ENCODE peak calls at places on chromosome 17, in eight cellular contexts. One of them, this sample, is unnamed.
A peak's percentile ranks its signal among the peaks of the same experiment; 100 is the strongest.

GRCh38 chr17:64064331-64064730 is 43.9 kb upstream of the ICAM2 start:
- DNase-seq in HCEC 1CT: no peak
- DNase-seq in prostate gland: peak; percentile 66
- DNase-seq in ELF-1: no peak
- DNase-seq in pancreas: no peak
- DNase-seq in AG04449: no peak
- DNase-seq in body of pancreas: peak; percentile 54
- DNase-seq in fibroblast of lung: no peak
- DNase-seq in this sample: no peak

GRCh38 chr17:57874434-57875108 is 24.7 kb upstream of the MRPS23 start:
- DNase-seq in HCEC 1CT: peak; percentile 90
- DNase-seq in prostate gland: no peak
- DNase-seq in ELF-1: peak; percentile 90
- DNase-seq in pancreas: peak; percentile 78
- DNase-seq in AG04449: peak; percentile 80
- DNase-seq in body of pancreas: no peak
- DNase-seq in fibroblast of lung: peak; percentile 91
- DNase-seq in this sample: peak; percentile 98

GRCh38 chr17:82065638-82066303 is at the start of gene DUS1L:
- DNase-seq in HCEC 1CT: peak; percentile 54
- DNase-seq in prostate gland: no peak
- DNase-seq in ELF-1: peak; percentile 65
- DNase-seq in pancreas: peak; percentile 90
- DNase-seq in AG04449: no peak
- DNase-seq in body of pancreas: peak; percentile 67
- DNase-seq in fibroblast of lung: peak; percentile 61
- DNase-seq in this sample: peak; percentile 50

GRCh38 chr17:42517516-42517915 is 18.5 kb upstream of the NAGLU start:
- DNase-seq in HCEC 1CT: peak; percentile 96
- DNase-seq in prostate gland: peak; percentile 77
- DNase-seq in ELF-1: peak; percentile 90
- DNase-seq in pancreas: peak; percentile 84
- DNase-seq in AG04449: peak; percentile 76
- DNase-seq in body of pancreas: peak; percentile 81
- DNase-seq in fibroblast of lung: peak; percentile 94
- DNase-seq in this sample: peak; percentile 83

GRCh38 chr17:50558581-50558954 is 1.9 kb upstream of the CACNA1G start:
- DNase-seq in HCEC 1CT: no peak
- DNase-seq in prostate gland: no peak
- DNase-seq in ELF-1: no peak
- DNase-seq in pancreas: peak; percentile 63
- DNase-seq in AG04449: no peak
- DNase-seq in body of pancreas: no peak
- DNase-seq in fibroblast of lung: no peak
- DNase-seq in this sample: no peak

GRCh38 chr17:50844117-50844700 is 8.8 kb downstream of the WFIKKN2 start:
- DNase-seq in HCEC 1CT: no peak
- DNase-seq in prostate gland: no peak
- DNase-seq in ELF-1: peak; percentile 65
- DNase-seq in pancreas: no peak
- DNase-seq in AG04449: no peak
- DNase-seq in body of pancreas: no peak
- DNase-seq in fibroblast of lung: no peak
- DNase-seq in this sample: no peak

GRCh38 chr17:82846061-82846691 is 6.4 kb upstream of the ZNF750 start:
- DNase-seq in HCEC 1CT: no peak
- DNase-seq in prostate gland: no peak
- DNase-seq in ELF-1: no peak
- DNase-seq in pancreas: no peak
- DNase-seq in AG04449: no peak
- DNase-seq in body of pancreas: no peak
- DNase-seq in fibroblast of lung: no peak
- DNase-seq in this sample: no peak

GRCh38 chr17:34227707-34228106 is 27.4 kb upstream of the CCL2 start:
- DNase-seq in HCEC 1CT: no peak
- DNase-seq in prostate gland: peak; percentile 45
- DNase-seq in ELF-1: no peak
- DNase-seq in pancreas: no peak
- DNase-seq in AG04449: no peak
- DNase-seq in body of pancreas: no peak
- DNase-seq in fibroblast of lung: no peak
- DNase-seq in this sample: no peak

GRCh38 chr17:5605452-5605851 is 21.1 kb upstream of the NLRP1 start:
- DNase-seq in HCEC 1CT: no peak
- DNase-seq in prostate gland: no peak
- DNase-seq in ELF-1: no peak
- DNase-seq in pancreas: no peak
- DNase-seq in AG04449: no peak
- DNase-seq in body of pancreas: no peak
- DNase-seq in fibroblast of lung: no peak
- DNase-seq in this sample: no peak

GRCh38 chr17:73227379-73227778 is 34.3 kb downstream of the CPSF4L start:
- DNase-seq in HCEC 1CT: no peak
- DNase-seq in prostate gland: no peak
- DNase-seq in ELF-1: no peak
- DNase-seq in pancreas: no peak
- DNase-seq in AG04449: no peak
- DNase-seq in body of pancreas: no peak
- DNase-seq in fibroblast of lung: no peak
- DNase-seq in this sample: no peak

GRCh38 chr17:694239-694638 is 20.4 kb downstream of the VPS53 start:
- DNase-seq in HCEC 1CT: peak; percentile 97
- DNase-seq in prostate gland: no peak
- DNase-seq in ELF-1: no peak
- DNase-seq in pancreas: no peak
- DNase-seq in AG04449: peak; percentile 98
- DNase-seq in body of pancreas: peak; percentile 2
- DNase-seq in fibroblast of lung: peak; percentile 89
- DNase-seq in this sample: peak; percentile 18

GRCh38 chr17:31318298-31319190 is 2.9 kb downstream of the EVI2A start:
- DNase-seq in HCEC 1CT: peak; percentile 74
- DNase-seq in prostate gland: no peak
- DNase-seq in ELF-1: peak; percentile 7
- DNase-seq in pancreas: no peak
- DNase-seq in AG04449: no peak
- DNase-seq in body of pancreas: no peak
- DNase-seq in fibroblast of lung: peak; percentile 93
- DNase-seq in this sample: peak; percentile 18

GRCh38 chr17:28726396-28726911 is 421 bp upstream of the TLCD1 start:
- DNase-seq in HCEC 1CT: no peak
- DNase-seq in prostate gland: peak; percentile 47
- DNase-seq in ELF-1: no peak
- DNase-seq in pancreas: peak; percentile 97
- DNase-seq in AG04449: no peak
- DNase-seq in body of pancreas: no peak
- DNase-seq in fibroblast of lung: peak; percentile 57
- DNase-seq in this sample: peak; percentile 80

GRCh38 chr17:27504188-27504995 is 48.1 kb downstream of the KSR1 start:
- DNase-seq in HCEC 1CT: no peak
- DNase-seq in prostate gland: no peak
- DNase-seq in ELF-1: no peak
- DNase-seq in pancreas: peak; percentile 66
- DNase-seq in AG04449: no peak
- DNase-seq in body of pancreas: peak; percentile 47
- DNase-seq in fibroblast of lung: no peak
- DNase-seq in this sample: no peak

GRCh38 chr17:79114455-79115301 is 40.1 kb downstream of the ENGASE start:
- DNase-seq in HCEC 1CT: no peak
- DNase-seq in prostate gland: peak; percentile 86
- DNase-seq in ELF-1: peak; percentile 41
- DNase-seq in pancreas: no peak
- DNase-seq in AG04449: no peak
- DNase-seq in body of pancreas: peak; percentile 33
- DNase-seq in fibroblast of lung: no peak
- DNase-seq in this sample: peak; percentile 32

GRCh38 chr17:32320847-32321246 is 21.1 kb downstream of the C17orf75 start:
- DNase-seq in HCEC 1CT: no peak
- DNase-seq in prostate gland: no peak
- DNase-seq in ELF-1: no peak
- DNase-seq in pancreas: no peak
- DNase-seq in AG04449: no peak
- DNase-seq in body of pancreas: no peak
- DNase-seq in fibroblast of lung: no peak
- DNase-seq in this sample: no peak

GRCh38 chr17:1545618-1546017 is 17.0 kb downstream of the PITPNA start:
- DNase-seq in HCEC 1CT: no peak
- DNase-seq in prostate gland: no peak
- DNase-seq in ELF-1: no peak
- DNase-seq in pancreas: no peak
- DNase-seq in AG04449: no peak
- DNase-seq in body of pancreas: no peak
- DNase-seq in fibroblast of lung: no peak
- DNase-seq in this sample: no peak

GRCh38 chr17:6255331-6255730 is 179.6 kb downstream of the AIPL1 start:
- DNase-seq in HCEC 1CT: no peak
- DNase-seq in prostate gland: no peak
- DNase-seq in ELF-1: no peak
- DNase-seq in pancreas: no peak
- DNase-seq in AG04449: no peak
- DNase-seq in body of pancreas: no peak
- DNase-seq in fibroblast of lung: no peak
- DNase-seq in this sample: no peak

GRCh38 chr17:37339321-37339720 is 36.5 kb upstream of the C17orf78 start:
- DNase-seq in HCEC 1CT: no peak
- DNase-seq in prostate gland: no peak
- DNase-seq in ELF-1: no peak
- DNase-seq in pancreas: no peak
- DNase-seq in AG04449: no peak
- DNase-seq in body of pancreas: no peak
- DNase-seq in fibroblast of lung: no peak
- DNase-seq in this sample: no peak

GRCh38 chr17:45111838-45112237 is 20.5 kb downstream of the PLCD3 start:
- DNase-seq in HCEC 1CT: no peak
- DNase-seq in prostate gland: no peak
- DNase-seq in ELF-1: no peak
- DNase-seq in pancreas: no peak
- DNase-seq in AG04449: no peak
- DNase-seq in body of pancreas: no peak
- DNase-seq in fibroblast of lung: no peak
- DNase-seq in this sample: no peak

GRCh38 chr17:385836-386144 is 33.2 kb upstream of the RPH3AL start:
- DNase-seq in HCEC 1CT: no peak
- DNase-seq in prostate gland: no peak
- DNase-seq in ELF-1: no peak
- DNase-seq in pancreas: no peak
- DNase-seq in AG04449: no peak
- DNase-seq in body of pancreas: no peak
- DNase-seq in fibroblast of lung: no peak
- DNase-seq in this sample: no peak

GRCh38 chr17:19716108-19717030 is at the start of gene SLC47A2:
- DNase-seq in HCEC 1CT: no peak
- DNase-seq in prostate gland: no peak
- DNase-seq in ELF-1: no peak
- DNase-seq in pancreas: peak; percentile 39
- DNase-seq in AG04449: no peak
- DNase-seq in body of pancreas: no peak
- DNase-seq in fibroblast of lung: no peak
- DNase-seq in this sample: no peak

GRCh38 chr17:40219073-40219860 is at the start of gene WIPF2:
- DNase-seq in HCEC 1CT: peak; percentile 93
- DNase-seq in prostate gland: peak; percentile 96
- DNase-seq in ELF-1: peak; percentile 98
- DNase-seq in pancreas: peak; percentile 98
- DNase-seq in AG04449: peak; percentile 61
- DNase-seq in body of pancreas: peak; percentile 98
- DNase-seq in fibroblast of lung: peak; percentile 95
- DNase-seq in this sample: peak; percentile 99

GRCh38 chr17:73586153-73586906 is 57.9 kb downstream of the SDK2 start:
- DNase-seq in HCEC 1CT: no peak
- DNase-seq in prostate gland: no peak
- DNase-seq in ELF-1: no peak
- DNase-seq in pancreas: no peak
- DNase-seq in AG04449: no peak
- DNase-seq in body of pancreas: no peak
- DNase-seq in fibroblast of lung: no peak
- DNase-seq in this sample: no peak

GRCh38 chr17:34579017-34579946 is at the start of gene TMEM132E:
- DNase-seq in HCEC 1CT: no peak
- DNase-seq in prostate gland: peak; percentile 46
- DNase-seq in ELF-1: peak; percentile 56
- DNase-seq in pancreas: peak; percentile 70
- DNase-seq in AG04449: no peak
- DNase-seq in body of pancreas: peak; percentile 38
- DNase-seq in fibroblast of lung: peak; percentile 4
- DNase-seq in this sample: peak; percentile 56

GRCh38 chr17:44531019-44531418 is 26.3 kb upstream of the FZD2 start:
- DNase-seq in HCEC 1CT: no peak
- DNase-seq in prostate gland: no peak
- DNase-seq in ELF-1: no peak
- DNase-seq in pancreas: no peak
- DNase-seq in AG04449: no peak
- DNase-seq in body of pancreas: no peak
- DNase-seq in fibroblast of lung: no peak
- DNase-seq in this sample: no peak

GRCh38 chr17:6666077-6666521 is 14.5 kb downstream of the C17orf100 start:
- DNase-seq in HCEC 1CT: peak; percentile 64
- DNase-seq in prostate gland: peak; percentile 61
- DNase-seq in ELF-1: peak; percentile 85
- DNase-seq in pancreas: peak; percentile 85
- DNase-seq in AG04449: no peak
- DNase-seq in body of pancreas: peak; percentile 74
- DNase-seq in fibroblast of lung: peak; percentile 84
- DNase-seq in this sample: peak; percentile 87

GRCh38 chr17:79306688-79307323 is 232.2 kb downstream of the ENGASE start:
- DNase-seq in HCEC 1CT: no peak
- DNase-seq in prostate gland: no peak
- DNase-seq in ELF-1: no peak
- DNase-seq in pancreas: peak; percentile 85
- DNase-seq in AG04449: no peak
- DNase-seq in body of pancreas: peak; percentile 77
- DNase-seq in fibroblast of lung: no peak
- DNase-seq in this sample: no peak

GRCh38 chr17:19958023-19958422 is 19.6 kb downstream of the AKAP10 start:
- DNase-seq in HCEC 1CT: peak; percentile 87
- DNase-seq in prostate gland: no peak
- DNase-seq in ELF-1: peak; percentile 56
- DNase-seq in pancreas: no peak
- DNase-seq in AG04449: peak; percentile 82
- DNase-seq in body of pancreas: no peak
- DNase-seq in fibroblast of lung: peak; percentile 80
- DNase-seq in this sample: peak; percentile 98

GRCh38 chr17:40071720-40072480 is 9.1 kb downstream of the THRA start:
- DNase-seq in HCEC 1CT: no peak
- DNase-seq in prostate gland: peak; percentile 88
- DNase-seq in ELF-1: no peak
- DNase-seq in pancreas: peak; percentile 97
- DNase-seq in AG04449: no peak
- DNase-seq in body of pancreas: peak; percentile 87
- DNase-seq in fibroblast of lung: peak; percentile 62
- DNase-seq in this sample: no peak

GRCh38 chr17:71224824-71225575 is 895.8 kb upstream of the SOX9 start:
- DNase-seq in HCEC 1CT: no peak
- DNase-seq in prostate gland: no peak
- DNase-seq in ELF-1: no peak
- DNase-seq in pancreas: no peak
- DNase-seq in AG04449: no peak
- DNase-seq in body of pancreas: no peak
- DNase-seq in fibroblast of lung: peak; percentile 10
- DNase-seq in this sample: no peak

GRCh38 chr17:78525511-78526160 is 51.6 kb downstream of the DNAH17 start:
- DNase-seq in HCEC 1CT: no peak
- DNase-seq in prostate gland: no peak
- DNase-seq in ELF-1: no peak
- DNase-seq in pancreas: no peak
- DNase-seq in AG04449: no peak
- DNase-seq in body of pancreas: no peak
- DNase-seq in fibroblast of lung: no peak
- DNase-seq in this sample: no peak

GRCh38 chr17:29445844-29446243 is 55.7 kb downstream of the TAOK1 start:
- DNase-seq in HCEC 1CT: no peak
- DNase-seq in prostate gland: no peak
- DNase-seq in ELF-1: no peak
- DNase-seq in pancreas: no peak
- DNase-seq in AG04449: no peak
- DNase-seq in body of pancreas: no peak
- DNase-seq in fibroblast of lung: peak; percentile 8
- DNase-seq in this sample: no peak